ENCODE peak calls at places on chromosome 13, in four cellular contexts. R is transverse colon, Z is Calu3, N is tibial artery. M is an unnamed sample.
A peak's percentile ranks its signal among the peaks of the same experiment; 100 is the strongest.

GRCh38 chr13:65597839-65598818 is 1632.0 kb downstream of the PCDH9 start:
- DNase-seq in R (no peak), Z (no peak), N (no peak), M (no peak)

GRCh38 chr13:44373601-44374347 is at the start of gene SERP2:
- DNase-seq in R (no peak), Z (no peak), N (no peak), M (peak; percentile 48)

GRCh38 chr13:33213024-33213795 is 72.3 kb downstream of the STARD13 start:
- DNase-seq in R (no peak), Z (no peak), N (no peak), M (no peak)

GRCh38 chr13:100542546-100543156 is 45.9 kb downstream of the GGACT start:
- DNase-seq in R (no peak), Z (no peak), N (no peak), M (no peak)

GRCh38 chr13:113437408-113438010 is 15.8 kb downstream of the ADPRHL1 start:
- DNase-seq in R (no peak), Z (no peak), N (no peak), M (no peak)

GRCh38 chr13:104510422-104510821 is 1444.2 kb upstream of the SLC10A2 start:
- DNase-seq in R (no peak), Z (no peak), N (no peak), M (no peak)

GRCh38 chr13:24742294-24742693 is 21.7 kb upstream of the RNF17 start:
- DNase-seq in R (no peak), Z (no peak), N (no peak), M (no peak)

GRCh38 chr13:92573467-92574057 is 653.0 kb upstream of the GPC6 start:
- DNase-seq in R (no peak), Z (no peak), N (no peak), M (peak; percentile 33)

GRCh38 chr13:28479005-28479404 is 15.9 kb downstream of the FLT1 start:
- DNase-seq in R (no peak), Z (no peak), N (no peak), M (no peak)

GRCh38 chr13:43245374-43245964 is 222.1 kb downstream of the DNAJC15 start:
- DNase-seq in R (no peak), Z (no peak), N (no peak), M (no peak)

GRCh38 chr13:42612021-42612765 is 38.2 kb downstream of the TNFSF11 start:
- DNase-seq in R (no peak), Z (no peak), N (no peak), M (no peak)

GRCh38 chr13:53151692-53152421 is 123.2 kb downstream of the OLFM4 start:
- DNase-seq in R (peak; percentile 44), Z (peak; percentile 14), N (no peak), M (peak; percentile 81)

GRCh38 chr13:44266305-44266704 is 107.3 kb upstream of the SERP2 start:
- DNase-seq in R (no peak), Z (no peak), N (no peak), M (no peak)

GRCh38 chr13:28493740-28494536 is 990 bp downstream of the FLT1 start:
- DNase-seq in R (no peak), Z (no peak), N (no peak), M (no peak)

GRCh38 chr13:41332829-41333228 is 21.8 kb downstream of the NAA16 start:
- DNase-seq in R (no peak), Z (no peak), N (no peak), M (no peak)

GRCh38 chr13:48782429-48782840 is 128.7 kb downstream of the CYSLTR2 start:
- DNase-seq in R (no peak), Z (peak; percentile 11), N (no peak), M (no peak)

GRCh38 chr13:28792992-28793391 is 27.1 kb upstream of the MTUS2 start:
- DNase-seq in R (no peak), Z (no peak), N (no peak), M (no peak)

GRCh38 chr13:30341815-30342570 is 34.6 kb upstream of the KATNAL1 start:
- DNase-seq in R (peak; percentile 76), Z (peak; percentile 45), N (peak; percentile 93), M (peak; percentile 85)

GRCh38 chr13:97901716-97902115 is 51.8 kb upstream of the IPO5 start:
- DNase-seq in R (no peak), Z (no peak), N (no peak), M (no peak)

GRCh38 chr13:27605610-27606200 is 14.6 kb downstream of the LNX2 start:
- DNase-seq in R (no peak), Z (no peak), N (no peak), M (no peak)

GRCh38 chr13:26600345-26600761 is 42.9 kb downstream of the WASF3 start:
- DNase-seq in R (no peak), Z (no peak), N (no peak), M (no peak)

GRCh38 chr13:93268327-93269028 is 41.9 kb downstream of the GPC6 start:
- DNase-seq in R (no peak), Z (no peak), N (no peak), M (no peak)

GRCh38 chr13:91664036-91664435 is 265.6 kb downstream of the GPC5 start:
- DNase-seq in R (peak; percentile 12), Z (no peak), N (no peak), M (no peak)

GRCh38 chr13:26377038-26377437 is 123.1 kb downstream of the CDK8 start:
- DNase-seq in R (no peak), Z (peak; percentile 2), N (no peak), M (no peak)

GRCh38 chr13:22061806-22062391 is 391.0 kb downstream of the FGF9 start:
- DNase-seq in R (no peak), Z (no peak), N (no peak), M (no peak)

GRCh38 chr13:110702591-110703526 is 3.1 kb downstream of the CARS2 start:
- DNase-seq in R (no peak), Z (no peak), N (no peak), M (no peak)

GRCh38 chr13:52025475-52026245 is 1.2 kb downstream of the UTP14C start:
- DNase-seq in R (no peak), Z (no peak), N (no peak), M (no peak)

GRCh38 chr13:110312669-110313031 is 5.6 kb downstream of the COL4A2 start:
- DNase-seq in R (no peak), Z (no peak), N (peak; percentile 69), M (no peak)

GRCh38 chr13:110326263-110326904 is 19.3 kb downstream of the COL4A2 start:
- DNase-seq in R (no peak), Z (no peak), N (peak; percentile 84), M (no peak)

GRCh38 chr13:25525884-25526283 is 154.1 kb downstream of the ATP8A2 start:
- DNase-seq in R (no peak), Z (no peak), N (no peak), M (no peak)

GRCh38 chr13:38979891-38980627 is 10.6 kb downstream of the STOML3 start:
- DNase-seq in R (peak; percentile 13), Z (no peak), N (no peak), M (peak; percentile 64)

GRCh38 chr13:95644611-95645052 is at the start of gene DZIP1:
- DNase-seq in R (peak; percentile 65), Z (peak; percentile 50), N (peak; percentile 79), M (peak; percentile 83)

GRCh38 chr13:26872444-26873173 is 112.0 kb upstream of the GPR12 start:
- DNase-seq in R (peak; percentile 33), Z (peak; percentile 54), N (no peak), M (peak; percentile 88)

GRCh38 chr13:49540552-49540951 is 44.8 kb downstream of the PHF11 start:
- DNase-seq in R (no peak), Z (no peak), N (no peak), M (no peak)

GRCh38 chr13:77235456-77236022 is 91.4 kb downstream of the MYCBP2 start:
- DNase-seq in R (no peak), Z (no peak), N (no peak), M (no peak)

GRCh38 chr13:98795220-98795619 is 42.7 kb upstream of the SLC15A1 start:
- DNase-seq in R (no peak), Z (no peak), N (no peak), M (no peak)

M was measured in testis.